ENCODE peak calls at places on chromosome 1, in five cellular contexts. D, N, S, P and M are unnamed samples.

GRCh38 chr1:212615092-212615470 is 6.5 kb downstream of the ATF3 start:
- DNase-seq in D (no peak), N (no peak), S (no peak), P (no peak), M (no peak)

GRCh38 chr1:46615088-46615487 is 1.5 kb downstream of the MOB3C start:
- DNase-seq in D (no peak), N (no peak), S (no peak), P (no peak), M (no peak)

GRCh38 chr1:88610687-88611086 is 73.4 kb upstream of the PKN2 start:
- DNase-seq in D (no peak), N (no peak), S (no peak), P (no peak), M (no peak)

GRCh38 chr1:76428027-76428426 is 353.5 kb downstream of the ST6GALNAC3 start:
- DNase-seq in D (no peak), N (no peak), S (no peak), P (no peak), M (no peak)

GRCh38 chr1:54227091-54227602 is 27.2 kb downstream of the MRPL37 start:
- DNase-seq in D (no peak), N (peak), S (peak), P (no peak), M (no peak)

GRCh38 chr1:203287109-203287893 is 18.0 kb upstream of the BTG2 start:
- DNase-seq in D (peak), N (no peak), S (peak), P (peak), M (no peak)

GRCh38 chr1:55155522-55155921 is 59.6 kb downstream of the USP24 start:
- DNase-seq in D (no peak), N (peak), S (peak), P (peak), M (peak)

GRCh38 chr1:20200966-20201365 is 14.6 kb upstream of the PLA2G2C start:
- DNase-seq in D (no peak), N (no peak), S (no peak), P (no peak), M (no peak)

GRCh38 chr1:19425643-19426245 is 59.6 kb downstream of the CAPZB start:
- DNase-seq in D (no peak), N (no peak), S (no peak), P (no peak), M (no peak)

GRCh38 chr1:112790920-112791722 is 76.0 kb upstream of the PPM1J start:
- DNase-seq in D (no peak), N (no peak), S (no peak), P (no peak), M (no peak)

GRCh38 chr1:225425211-225425786 is 2.5 kb downstream of the LBR start:
- DNase-seq in D (no peak), N (no peak), S (peak), P (no peak), M (no peak)

GRCh38 chr1:110582378-110582777 is 23.8 kb downstream of the KCNA2 start:
- DNase-seq in D (no peak), N (no peak), S (no peak), P (no peak), M (no peak)

GRCh38 chr1:172948457-172948856 is 102.3 kb downstream of the TNFSF18 start:
- DNase-seq in D (no peak), N (no peak), S (no peak), P (no peak), M (no peak)

GRCh38 chr1:230261918-230262650 is 164.0 kb downstream of the PGBD5 start:
- DNase-seq in D (no peak), N (no peak), S (no peak), P (no peak), M (no peak)

GRCh38 chr1:33446590-33446989 is 15.7 kb upstream of the PHC2 start:
- DNase-seq in D (no peak), N (no peak), S (no peak), P (no peak), M (no peak)

GRCh38 chr1:111140680-111140967 is 601 bp downstream of the CEPT1 start:
- DNase-seq in D (no peak), N (no peak), S (no peak), P (peak), M (no peak)

GRCh38 chr1:205044745-205045144 is 1.7 kb downstream of the CNTN2 start:
- DNase-seq in D (no peak), N (no peak), S (no peak), P (no peak), M (no peak)

GRCh38 chr1:149927535-149928387 is at the start of gene SF3B4:
- DNase-seq in D (peak), N (peak), S (peak), P (peak), M (peak)

GRCh38 chr1:195604287-195604686 is 1004.0 kb downstream of the KCNT2 start:
- DNase-seq in D (no peak), N (no peak), S (no peak), P (no peak), M (no peak)

GRCh38 chr1:47534417-47534816 is 96.6 kb downstream of the FOXD2 start:
- DNase-seq in D (no peak), N (no peak), S (no peak), P (no peak), M (no peak)

GRCh38 chr1:31412205-31412604 is 808 bp upstream of the SERINC2 start:
- DNase-seq in D (no peak), N (no peak), S (no peak), P (no peak), M (no peak)

GRCh38 chr1:36874271-36875017 is 159.9 kb downstream of the GRIK3 start:
- DNase-seq in D (no peak), N (no peak), S (no peak), P (no peak), M (no peak)

GRCh38 chr1:185556551-185556950 is 177.6 kb upstream of the HMCN1 start:
- DNase-seq in D (no peak), N (no peak), S (no peak), P (no peak), M (no peak)

GRCh38 chr1:46643368-46643775 is 24.8 kb downstream of the ATPAF1 start:
- DNase-seq in D (no peak), N (no peak), S (no peak), P (peak), M (no peak)

GRCh38 chr1:58231204-58231603 is 315.3 kb downstream of the OMA1 start:
- DNase-seq in D (no peak), N (no peak), S (no peak), P (no peak), M (no peak)

GRCh38 chr1:36115200-36115669 is 9.8 kb downstream of the COL8A2 start:
- DNase-seq in D (no peak), N (no peak), S (no peak), P (no peak), M (no peak)

GRCh38 chr1:227889863-227890405 is 57.8 kb downstream of the WNT9A start:
- DNase-seq in D (peak), N (no peak), S (no peak), P (no peak), M (no peak)

GRCh38 chr1:247904122-247904521 is 8.7 kb downstream of the OR2W3 start:
- DNase-seq in D (no peak), N (no peak), S (no peak), P (no peak), M (no peak)

GRCh38 chr1:172708452-172708851 is 49.5 kb downstream of the FASLG start:
- DNase-seq in D (no peak), N (no peak), S (no peak), P (no peak), M (no peak)

GRCh38 chr1:152967201-152967600 is 3.2 kb upstream of the SPRR4 start:
- DNase-seq in D (no peak), N (no peak), S (no peak), P (no peak), M (no peak)

GRCh38 chr1:184649500-184649899 is 105.2 kb downstream of the EDEM3 start:
- DNase-seq in D (no peak), N (no peak), S (peak), P (no peak), M (no peak)

GRCh38 chr1:209727286-209727685 is 22.6 kb downstream of the HSD11B1 start:
- DNase-seq in D (no peak), N (no peak), S (no peak), P (no peak), M (no peak)

GRCh38 chr1:56798053-56798471 is 21.1 kb downstream of the FYB2 start:
- DNase-seq in D (no peak), N (no peak), S (no peak), P (no peak), M (no peak)